ENCODE peak calls at places on chromosomes 2 and 18, in six cellular contexts. B is midbrain; C is H4; F is adrenal gland; D is ACHN; V is stimulated activated CD4-positive, alpha-beta T cell treated with anti-CD3 and anti-CD28 coated beads, Interleukin-2, amount 100 ng/mL, for 48 hours. M is an unnamed sample.

GRCh38 chr18:75273817-75274216 is 63.2 kb downstream of the TSHZ1 start:
- DNase-seq in F (no peak), D (no peak), C (no peak), V (no peak), B (no peak), M (no peak)

GRCh38 chr2:85878719-85879390 is 9.9 kb downstream of the ST3GAL5 start:
- DNase-seq in C (no peak), V (no peak), F (no peak), B (no peak), D (no peak), M (no peak)

GRCh38 chr2:12717191-12717987 is 653 bp downstream of the TRIB2 start:
- DNase-seq in F (peak; percentile 71), C (peak; percentile 66), V (no peak), D (peak; percentile 28), B (peak; percentile 64), M (no peak)

GRCh38 chr2:25309402-25309801 is 32.3 kb downstream of the DNMT3A start:
- DNase-seq in D (peak; percentile 69), F (no peak), B (peak; percentile 70), V (peak; percentile 62), C (peak; percentile 33), M (no peak)

GRCh38 chr18:69968073-69968472 is 20.4 kb upstream of the CD226 start:
- DNase-seq in F (no peak), V (no peak), C (no peak), B (no peak), D (no peak), M (no peak)

GRCh38 chr2:159074605-159075004 is 106.2 kb downstream of the TANC1 start:
- DNase-seq in C (no peak), F (no peak), B (peak; percentile 23), V (no peak), D (no peak), M (no peak)

GRCh38 chr2:84495539-84496146 is 20.7 kb upstream of the DNAH6 start:
- DNase-seq in D (peak; percentile 80), B (peak; percentile 59), V (peak; percentile 7), F (no peak), C (peak; percentile 66), M (peak; percentile 43)

GRCh38 chr18:45467307-45467706 is 148.0 kb upstream of the SLC14A2 start:
- DNase-seq in C (no peak), V (no peak), B (no peak), F (no peak), D (no peak), M (no peak)

GRCh38 chr18:2625217-2625616 is 30.3 kb upstream of the SMCHD1 start:
- DNase-seq in C (no peak), D (no peak), B (no peak), F (no peak), V (no peak), M (no peak)

GRCh38 chr2:204664708-204665121 is 119.4 kb downstream of the PARD3B start:
- DNase-seq in D (peak; percentile 82), C (peak; percentile 34), B (no peak), V (no peak), F (no peak), M (no peak)

GRCh38 chr2:184597996-184598312 is 375 bp upstream of the ZNF804A start:
- DNase-seq in C (no peak), V (no peak), D (peak; percentile 2), F (no peak), B (no peak), M (no peak)

GRCh38 chr18:9095297-9096012 is 7.0 kb upstream of the NDUFV2 start:
- DNase-seq in V (no peak), C (no peak), D (no peak), F (no peak), B (no peak), M (no peak)

GRCh38 chr18:31512203-31512764 is 14.3 kb downstream of the DSG2 start:
- DNase-seq in F (no peak), B (no peak), C (peak; percentile 80), V (no peak), D (peak; percentile 89), M (no peak)

GRCh38 chr2:233331536-233331935 is 22.8 kb upstream of the DGKD start:
- DNase-seq in D (no peak), F (peak; percentile 75), C (no peak), B (peak; percentile 39), V (peak; percentile 43), M (peak; percentile 52)

GRCh38 chr2:44269831-44270230 is 5.4 kb upstream of the SLC3A1 start:
- DNase-seq in F (no peak), V (no peak), D (no peak), B (peak; percentile 49), C (no peak), M (peak; percentile 63)

GRCh38 chr2:69208023-69208595 is 178.9 kb downstream of the GFPT1 start:
- DNase-seq in D (no peak), V (no peak), B (no peak), F (no peak), C (no peak), M (no peak)

GRCh38 chr2:69811018-69811417 is 18.4 kb upstream of the GMCL1 start:
- DNase-seq in D (no peak), C (no peak), B (no peak), F (no peak), V (no peak), M (peak; percentile 11)

GRCh38 chr2:165864353-165864752 is 70.3 kb upstream of the GALNT3 start:
- DNase-seq in C (no peak), F (no peak), B (peak; percentile 34), V (no peak), D (no peak), M (no peak)

GRCh38 chr2:240235811-240236210 is 95.4 kb upstream of the OTOS start:
- DNase-seq in V (no peak), B (no peak), F (no peak), D (no peak), C (no peak), M (no peak)

GRCh38 chr2:233841183-233841582 is 13.2 kb downstream of the HJURP start:
- DNase-seq in B (no peak), C (no peak), F (no peak), D (no peak), V (no peak), M (no peak)

GRCh38 chr2:26608557-26608956 is 32.6 kb downstream of the CIB4 start:
- DNase-seq in B (no peak), F (no peak), V (no peak), D (no peak), C (no peak), M (no peak)

GRCh38 chr2:159744363-159744762 is 32.1 kb downstream of the MARCHF7 start:
- DNase-seq in F (no peak), D (peak; percentile 81), C (no peak), V (no peak), B (no peak), M (no peak)

GRCh38 chr2:161426788-161427412 is 10.8 kb downstream of the TBR1 start:
- DNase-seq in F (no peak), V (no peak), D (no peak), C (no peak), B (no peak), M (no peak)

GRCh38 chr18:76491436-76491800 is 3.6 kb downstream of the ZNF516 start:
- DNase-seq in F (peak; percentile 58), B (peak; percentile 18), C (peak; percentile 62), V (peak; percentile 50), D (peak; percentile 64), M (no peak)

GRCh38 chr2:6648656-6649247 is 217.0 kb downstream of the CMPK2 start:
- DNase-seq in F (no peak), C (no peak), B (peak; percentile 68), D (no peak), V (no peak), M (peak; percentile 17)

M was measured in putamen.